ENCODE peak calls at places on chromosomes 6 and 20, in six cellular contexts. O is Calu3; A is nucleus accumbens; D is COLO829; G is activated CD4-positive, CD25-positive, alpha-beta regulatory T cell; W is H54. F is an unnamed sample.

GRCh38 chr20:18190466-18191233 is 53.0 kb downstream of the KAT14 start:
- DNase-seq in O (no peak), A (no peak), D (no peak), G (no peak), W (no peak), F (no peak)

GRCh38 chr6:133062702-133063319 is 178.3 kb upstream of the EYA4 start:
- DNase-seq in O (no peak), A (no peak), D (peak), G (no peak), W (no peak), F (no peak)

GRCh38 chr6:72551470-72551869 is 70.4 kb upstream of the KCNQ5 start:
- DNase-seq in O (no peak), A (no peak), D (no peak), G (no peak), W (no peak), F (no peak)

GRCh38 chr6:156795825-156796224 is 18.6 kb downstream of the ARID1B start:
- DNase-seq in O (no peak), A (no peak), D (peak), G (no peak), W (no peak), F (no peak)

GRCh38 chr6:33985947-33986346 is 159.9 kb downstream of the GRM4 start:
- DNase-seq in O (no peak), A (no peak), D (no peak), G (no peak), W (no peak), F (no peak)

GRCh38 chr6:138287144-138287955 is 69.1 kb upstream of the PBOV1 start:
- DNase-seq in O (peak), A (no peak), D (peak), G (peak), W (no peak), F (no peak)

GRCh38 chr20:46709459-46710148 is at the start of gene SLC2A10:
- DNase-seq in O (peak), A (no peak), D (peak), G (no peak), W (no peak), F (peak)

GRCh38 chr20:57656252-57656820 is 36.1 kb upstream of the ZBP1 start:
- DNase-seq in O (peak), A (no peak), D (no peak), G (no peak), W (no peak), F (no peak)

GRCh38 chr20:63064745-63065711 is 58.3 kb upstream of the BHLHE23 start:
- DNase-seq in O (no peak), A (no peak), D (no peak), G (no peak), W (no peak), F (no peak)

GRCh38 chr6:137013031-137013430 is 31.7 kb downstream of the IL20RA start:
- DNase-seq in O (no peak), A (no peak), D (peak), G (no peak), W (peak), F (no peak)

GRCh38 chr20:38275815-38276550 is 15.4 kb upstream of the KIAA1755 start:
- DNase-seq in O (peak), A (no peak), D (peak), G (no peak), W (no peak), F (no peak)

GRCh38 chr6:98841589-98842488 is 7.5 kb downstream of the POU3F2 start:
- DNase-seq in O (no peak), A (no peak), D (no peak), G (no peak), W (no peak), F (peak)

GRCh38 chr20:61267241-61267640 is 15.2 kb downstream of the CDH4 start:
- DNase-seq in O (no peak), A (no peak), D (no peak), G (no peak), W (no peak), F (no peak)

GRCh38 chr6:18391018-18391417 is 3.9 kb downstream of the RNF144B start:
- DNase-seq in O (no peak), A (no peak), D (no peak), G (no peak), W (no peak), F (no peak)

GRCh38 chr6:37259191-37259590 is 1.2 kb upstream of the TMEM217 start:
- DNase-seq in O (no peak), A (no peak), D (no peak), G (no peak), W (no peak), F (no peak)

GRCh38 chr6:134853111-134854055 is 96.5 kb downstream of the ALDH8A1 start:
- DNase-seq in O (no peak), A (no peak), D (peak), G (no peak), W (peak), F (no peak)